ENCODE peak calls at places on chromosomes 12 and 14, in seven cellular contexts. X is right lobe of liver, K is GM12865, I is coronary artery, R is tibial artery, W is progenitor cell of endocrine pancreas, C is fibroblast of mammary gland. U is an unnamed sample.

GRCh38 chr12:106136263-106136662 is 2.5 kb downstream of the NUAK1 start:
- DNase-seq in X (peak; percentile 87), K (peak; percentile 77), I (peak; percentile 89), R (peak; percentile 93), W (peak; percentile 77), C (peak; percentile 72), U (peak; percentile 75)

GRCh38 chr12:75954076-75954475 is 77.5 kb downstream of the PHLDA1 start:
- DNase-seq in X (no peak), K (no peak), I (no peak), R (no peak), W (no peak), C (peak; percentile 98), U (no peak)

GRCh38 chr12:67025543-67026114 is 243.5 kb upstream of the CAND1 start:
- DNase-seq in X (peak; percentile 19), K (peak; percentile 47), I (no peak), R (no peak), W (peak; percentile 41), C (peak; percentile 21), U (peak; percentile 40)

GRCh38 chr14:65832431-65833253 is 420.1 kb downstream of the FUT8 start:
- DNase-seq in X (no peak), K (no peak), I (no peak), R (no peak), W (no peak), C (peak; percentile 19), U (no peak)

GRCh38 chr12:68579254-68579653 is 31.4 kb upstream of the RAP1B start:
- DNase-seq in X (no peak), K (no peak), I (no peak), R (no peak), W (no peak), C (no peak), U (no peak)

GRCh38 chr14:104341532-104342434 is 203.4 kb downstream of the KIF26A start:
- DNase-seq in X (peak; percentile 70), K (peak; percentile 45), I (peak; percentile 43), R (no peak), W (peak; percentile 35), C (peak; percentile 9), U (no peak)

GRCh38 chr12:99130808-99131538 is 485.9 kb downstream of the APAF1 start:
- DNase-seq in X (no peak), K (peak; percentile 69), I (no peak), R (no peak), W (no peak), C (peak; percentile 47), U (peak; percentile 34)

GRCh38 chr12:89092297-89092696 is 260.0 kb downstream of the DUSP6 start:
- DNase-seq in X (no peak), K (no peak), I (no peak), R (no peak), W (no peak), C (no peak), U (no peak)

GRCh38 chr12:69951108-69951507 is 126.1 kb downstream of the MYRFL start:
- DNase-seq in X (no peak), K (no peak), I (no peak), R (no peak), W (no peak), C (no peak), U (no peak)

GRCh38 chr14:53842938-53843337 is 113.7 kb downstream of the BMP4 start:
- DNase-seq in X (peak; percentile 31), K (no peak), I (no peak), R (no peak), W (no peak), C (no peak), U (no peak)

GRCh38 chr12:104136577-104136976 is 1.4 kb downstream of the NFYB start:
- DNase-seq in X (no peak), K (no peak), I (no peak), R (no peak), W (no peak), C (peak; percentile 50), U (no peak)

GRCh38 chr14:100126401-100126800 is 33.0 kb downstream of the DEGS2 start:
- DNase-seq in X (no peak), K (no peak), I (no peak), R (no peak), W (no peak), C (no peak), U (no peak)

GRCh38 chr14:100469632-100470522 is 117.3 kb downstream of the BEGAIN start:
- DNase-seq in X (no peak), K (no peak), I (no peak), R (no peak), W (no peak), C (no peak), U (no peak)

GRCh38 chr14:85057266-85057665 is 472.7 kb upstream of the FLRT2 start:
- DNase-seq in X (no peak), K (no peak), I (no peak), R (no peak), W (no peak), C (no peak), U (no peak)

GRCh38 chr14:101215936-101216335 is 312.4 kb upstream of the RTL1 start:
- DNase-seq in X (no peak), K (no peak), I (peak; percentile 58), R (no peak), W (no peak), C (no peak), U (no peak)

GRCh38 chr14:74905595-74906142 is 17.4 kb downstream of the RPS6KL1 start:
- DNase-seq in X (peak; percentile 73), K (peak; percentile 69), I (no peak), R (peak; percentile 81), W (peak; percentile 72), C (peak; percentile 52), U (peak; percentile 82)

GRCh38 chr12:88876867-88877266 is 296.6 kb upstream of the KITLG start:
- DNase-seq in X (no peak), K (no peak), I (no peak), R (no peak), W (no peak), C (peak; percentile 39), U (no peak)

GRCh38 chr14:49769581-49770211 is 1.7 kb downstream of the KLHDC2 start:
- DNase-seq in X (no peak), K (no peak), I (no peak), R (no peak), W (no peak), C (no peak), U (no peak)

GRCh38 chr12:24898185-24898584 is 50.7 kb downstream of the BCAT1 start:
- DNase-seq in X (no peak), K (no peak), I (no peak), R (no peak), W (no peak), C (peak; percentile 69), U (no peak)

GRCh38 chr14:100677925-100678765 is 48.5 kb upstream of the DLK1 start:
- DNase-seq in X (no peak), K (no peak), I (no peak), R (no peak), W (no peak), C (peak; percentile 68), U (no peak)

GRCh38 chr12:991350-992278 is 591 bp downstream of the ERC1 start:
- DNase-seq in X (no peak), K (no peak), I (peak; percentile 77), R (peak; percentile 69), W (peak; percentile 73), C (no peak), U (no peak)

DNA sequence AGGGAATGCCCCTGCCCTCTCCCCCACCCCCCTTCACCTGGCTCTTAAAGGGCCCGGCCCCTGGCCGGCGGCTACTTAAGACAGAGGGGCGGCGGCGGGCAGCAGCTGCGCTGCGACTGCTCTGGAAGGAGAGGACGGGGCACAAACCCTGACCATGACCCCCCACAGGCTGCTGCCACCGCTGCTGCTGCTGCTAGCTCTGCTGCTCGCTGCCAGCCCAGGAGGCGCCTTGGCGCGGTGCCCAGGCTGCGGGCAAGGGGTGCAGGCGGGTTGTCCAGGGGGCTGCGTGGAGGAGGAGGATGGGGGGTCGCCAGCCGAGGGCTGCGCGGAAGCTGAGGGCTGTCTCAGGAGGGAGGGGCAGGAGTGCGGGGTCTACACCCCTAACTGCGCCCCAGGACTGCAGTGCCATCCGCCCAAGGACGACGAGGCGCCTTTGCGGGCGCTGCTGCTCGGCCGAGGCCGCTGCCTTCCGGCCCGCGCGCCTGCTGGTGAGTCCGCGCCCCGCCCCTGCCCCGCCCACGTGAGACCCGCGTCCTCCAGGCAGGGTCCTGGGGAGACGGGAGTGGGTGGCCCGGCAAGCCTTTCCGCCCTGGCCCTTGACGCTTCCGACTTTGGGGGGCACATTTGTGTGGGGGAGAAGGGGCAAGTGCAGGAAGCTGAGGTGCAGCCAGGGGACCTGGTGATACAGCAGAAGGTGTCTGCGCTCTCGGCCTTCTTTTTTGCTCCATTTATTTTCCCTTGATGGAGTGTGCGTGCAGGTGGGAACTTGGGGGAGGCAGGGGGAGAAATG is at the start of gene IGFBP6:
- DNase-seq in X (peak; percentile 63), K (peak; percentile 53), I (no peak), R (peak; percentile 87), W (peak; percentile 45), C (peak; percentile 34), U (peak; percentile 65)
- TF ChIP-seq CTCF in X (no peak), K (no peak), I (no peak), R (peak; percentile 28), W (no peak), C (no peak), U (no peak)

GRCh38 chr14:105479438-105480164 is 5.0 kb downstream of the CRIP2 start:
- DNase-seq in X (no peak), K (no peak), I (no peak), R (peak; percentile 75), W (no peak), C (no peak), U (no peak)

GRCh38 chr14:105480165-105480564 is 5.5 kb downstream of the CRIP2 start:
- DNase-seq in X (no peak), K (no peak), I (no peak), R (peak; percentile 73), W (no peak), C (no peak), U (no peak)

GRCh38 chr14:105482486-105483110 is 4.1 kb upstream of the CRIP1 start:
- DNase-seq in X (no peak), K (no peak), I (no peak), R (no peak), W (no peak), C (no peak), U (no peak)

GRCh38 chr14:105481886-105482454 is 4.7 kb upstream of the CRIP1 start:
- DNase-seq in X (peak; percentile 95), K (peak; percentile 96), I (peak; percentile 99), R (peak; percentile 98), W (peak; percentile 49), C (peak; percentile 96), U (peak; percentile 95)

GRCh38 chr14:105480807-105481801 is 5.6 kb upstream of the CRIP1 start:
- DNase-seq in X (peak; percentile 86), K (peak; percentile 88), I (peak; percentile 96), R (peak; percentile 97), W (peak; percentile 92), C (peak; percentile 81), U (peak; percentile 93)
- TF ChIP-seq CTCF in X (peak; percentile 99), K (peak; percentile 98), I (peak; percentile 95), R (peak; percentile 99), W (peak; percentile 97), C (peak; percentile 96), U (peak; percentile 99)

GRCh38 chr12:55659486-55660385 is 23.0 kb downstream of the OR10P1 start:
- DNase-seq in X (no peak), K (peak; percentile 37), I (no peak), R (no peak), W (no peak), C (peak; percentile 74), U (no peak)
- TF ChIP-seq CTCF in X (peak; percentile 22), K (peak; percentile 53), I (no peak), R (peak; percentile 48), W (peak; percentile 22), C (peak; percentile 62), U (peak; percentile 54)

DNA sequence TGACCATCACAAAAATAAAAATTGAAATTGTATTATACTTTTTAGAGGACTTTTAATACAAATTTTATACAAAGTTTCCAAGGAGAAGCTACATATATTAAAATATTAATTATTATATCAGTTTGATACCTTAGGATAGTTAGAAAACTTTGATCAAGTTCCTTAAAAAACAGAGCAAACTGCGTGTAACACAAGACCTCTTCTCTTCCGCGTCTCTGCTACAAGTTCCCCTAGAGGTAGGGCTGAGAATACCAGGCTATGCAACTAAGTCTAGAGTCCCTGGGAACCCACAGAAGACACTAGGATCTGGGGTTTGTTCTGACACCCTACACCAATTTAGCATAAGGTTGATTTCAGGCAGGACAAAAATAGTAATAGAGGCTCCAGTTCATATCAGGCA is 319.0 kb downstream of the FOXG1 start:
- DNase-seq in X (no peak), K (no peak), I (no peak), R (no peak), W (no peak), C (peak; percentile 26), U (no peak)
- TF ChIP-seq CTCF in X (peak; percentile 16), K (no peak), I (no peak), R (no peak), W (peak; percentile 65), C (peak; percentile 59), U (no peak)